ENCODE peak calls at places on chromosomes 13 and 19, in ten cellular contexts. G is T-helper 9 cell; Y is thyroid gland; D is ecto neural progenitor cell; V is CD4-positive, alpha-beta T cell; U is retinal pigment epithelial cell; K is NCI-H446; F is NCI-H1092; O is HTR-8/SVneo; Q is fibroblast of mammary gland. L is an unnamed sample.

GRCh38 chr19:49468746-49469447 is 5.1 kb upstream of the FLT3LG start:
- DNase-seq in G (peak; percentile 80), Y (peak; percentile 36), D (peak; percentile 71), V (peak; percentile 74), U (no peak), K (no peak), F (no peak), O (no peak), Q (peak; percentile 72), L (peak; percentile 89)

GRCh38 chr13:31227063-31227462 is 27.3 kb downstream of the B3GLCT start:
- DNase-seq in G (no peak), Y (no peak), D (no peak), V (no peak), U (no peak), K (no peak), F (no peak), O (no peak), Q (peak; percentile 8), L (no peak)

GRCh38 chr13:21010621-21011020 is 50.8 kb downstream of the LATS2 start:
- DNase-seq in G (no peak), Y (no peak), D (no peak), V (no peak), U (no peak), K (no peak), F (no peak), O (no peak), Q (peak; percentile 50), L (no peak)

GRCh38 chr13:32746474-32746873 is 160.2 kb downstream of the PDS5B start:
- DNase-seq in G (no peak), Y (no peak), D (no peak), V (no peak), U (no peak), K (no peak), F (no peak), O (no peak), Q (no peak), L (no peak)

GRCh38 chr13:106096661-106097092 is 438.8 kb downstream of the EFNB2 start:
- DNase-seq in G (no peak), Y (no peak), D (no peak), V (no peak), U (no peak), K (no peak), F (no peak), O (no peak), Q (peak; percentile 76), L (no peak)

GRCh38 chr19:6249296-6249695 is 30.5 kb downstream of the MLLT1 start:
- DNase-seq in G (no peak), Y (no peak), D (no peak), V (no peak), U (no peak), K (no peak), F (no peak), O (no peak), Q (peak; percentile 34), L (no peak)

GRCh38 chr13:112783135-112783945 is 93.5 kb downstream of the ATP11A start:
- DNase-seq in G (no peak), Y (no peak), D (no peak), V (peak; percentile 22), U (no peak), K (no peak), F (no peak), O (no peak), Q (peak; percentile 78), L (no peak)

GRCh38 chr13:23671902-23672301 is 101.7 kb downstream of the TNFRSF19 start:
- DNase-seq in G (no peak), Y (no peak), D (no peak), V (no peak), U (no peak), K (no peak), F (no peak), O (no peak), Q (peak; percentile 93), L (no peak)

GRCh38 chr13:84076280-84076679 is 194.0 kb upstream of the SLITRK1 start:
- DNase-seq in G (no peak), Y (no peak), D (no peak), V (no peak), U (no peak), K (no peak), F (no peak), O (no peak), Q (no peak), L (no peak)

GRCh38 chr19:55082023-55082851 is 6.6 kb downstream of the EPS8L1 start:
- DNase-seq in G (no peak), Y (no peak), D (peak; percentile 81), V (no peak), U (no peak), K (peak; percentile 31), F (no peak), O (no peak), Q (peak; percentile 57), L (no peak)

GRCh38 chr19:35347171-35347929 is at the start of gene FFAR1:
- DNase-seq in G (peak; percentile 27), Y (no peak), D (peak; percentile 32), V (peak; percentile 32), U (no peak), K (no peak), F (no peak), O (no peak), Q (no peak), L (peak; percentile 80)

GRCh38 chr19:7230826-7231225 is 63.4 kb downstream of the INSR start:
- DNase-seq in G (no peak), Y (no peak), D (no peak), V (no peak), U (no peak), K (no peak), F (no peak), O (no peak), Q (no peak), L (no peak)

GRCh38 chr19:9295411-9295849 is 14.2 kb downstream of the ZNF699 start:
- DNase-seq in G (no peak), Y (no peak), D (no peak), V (no peak), U (no peak), K (no peak), F (no peak), O (no peak), Q (peak; percentile 4), L (no peak)